ENCODE peak calls at places on chromosomes 3 and 15, in eight cellular contexts. One of them, this sample, is unnamed.

GRCh38 chr3:147630921-147631320 is 221.8 kb downstream of the ZIC1 start:
- DNase-seq in dorsolateral prefrontal cortex: no peak
- DNase-seq in neural crest cell: no peak
- DNase-seq in GM03348: peak; percentile 25
- DNase-seq in NCI-H226: peak; percentile 53
- DNase-seq in activated CD8-positive, alpha-beta memory T cell treated with anti-CD3 and anti-CD28 coated beads for 24 hours: no peak
- DNase-seq in HFF-Myc: no peak
- DNase-seq in fibroblast of mammary gland: no peak
- DNase-seq in this sample: no peak

GRCh38 chr3:9021610-9022009 is 58.3 kb upstream of the RAD18 start:
- DNase-seq in fibroblast of mammary gland: no peak
- DNase-seq in activated CD8-positive, alpha-beta memory T cell treated with anti-CD3 and anti-CD28 coated beads for 24 hours: no peak
- DNase-seq in HFF-Myc: no peak
- DNase-seq in neural crest cell: no peak
- DNase-seq in NCI-H226: no peak
- DNase-seq in dorsolateral prefrontal cortex: no peak
- DNase-seq in GM03348: no peak
- DNase-seq in this sample: no peak

GRCh38 chr3:46110701-46111493 is 83.6 kb upstream of the XCR1 start:
- DNase-seq in activated CD8-positive, alpha-beta memory T cell treated with anti-CD3 and anti-CD28 coated beads for 24 hours: no peak
- DNase-seq in HFF-Myc: peak; percentile 72
- DNase-seq in neural crest cell: no peak
- DNase-seq in fibroblast of mammary gland: peak; percentile 93
- DNase-seq in NCI-H226: peak; percentile 88
- DNase-seq in dorsolateral prefrontal cortex: no peak
- DNase-seq in GM03348: no peak
- DNase-seq in this sample: no peak

GRCh38 chr3:174016186-174016585 is 618.6 kb downstream of the NLGN1 start:
- DNase-seq in activated CD8-positive, alpha-beta memory T cell treated with anti-CD3 and anti-CD28 coated beads for 24 hours: no peak
- DNase-seq in fibroblast of mammary gland: peak; percentile 95
- DNase-seq in neural crest cell: no peak
- DNase-seq in NCI-H226: peak; percentile 70
- DNase-seq in dorsolateral prefrontal cortex: no peak
- DNase-seq in HFF-Myc: no peak
- DNase-seq in GM03348: peak; percentile 29
- DNase-seq in this sample: no peak

GRCh38 chr15:72785452-72786243 is 2.1 kb upstream of the ADPGK start:
- DNase-seq in HFF-Myc: no peak
- DNase-seq in dorsolateral prefrontal cortex: peak; percentile 64
- DNase-seq in NCI-H226: no peak
- DNase-seq in GM03348: peak; percentile 24
- DNase-seq in activated CD8-positive, alpha-beta memory T cell treated with anti-CD3 and anti-CD28 coated beads for 24 hours: peak; percentile 69
- DNase-seq in neural crest cell: no peak
- DNase-seq in fibroblast of mammary gland: peak; percentile 45
- DNase-seq in this sample: no peak

GRCh38 chr3:194685723-194686413 is at the start of gene FAM43A:
- DNase-seq in GM03348: peak; percentile 96
- DNase-seq in NCI-H226: peak; percentile 89
- DNase-seq in neural crest cell: peak; percentile 74
- DNase-seq in activated CD8-positive, alpha-beta memory T cell treated with anti-CD3 and anti-CD28 coated beads for 24 hours: peak; percentile 91
- DNase-seq in fibroblast of mammary gland: peak; percentile 91
- DNase-seq in dorsolateral prefrontal cortex: peak; percentile 93
- DNase-seq in HFF-Myc: peak; percentile 74
- DNase-seq in this sample: peak; percentile 53

GRCh38 chr15:91882858-91883586 is 29.5 kb downstream of the SLCO3A1 start:
- DNase-seq in HFF-Myc: no peak
- DNase-seq in dorsolateral prefrontal cortex: no peak
- DNase-seq in GM03348: no peak
- DNase-seq in activated CD8-positive, alpha-beta memory T cell treated with anti-CD3 and anti-CD28 coated beads for 24 hours: no peak
- DNase-seq in neural crest cell: no peak
- DNase-seq in NCI-H226: no peak
- DNase-seq in fibroblast of mammary gland: no peak
- DNase-seq in this sample: no peak

GRCh38 chr3:158936530-158937113 is 134.8 kb downstream of the MFSD1 start:
- DNase-seq in fibroblast of mammary gland: no peak
- DNase-seq in HFF-Myc: no peak
- DNase-seq in neural crest cell: no peak
- DNase-seq in GM03348: no peak
- DNase-seq in NCI-H226: no peak
- DNase-seq in activated CD8-positive, alpha-beta memory T cell treated with anti-CD3 and anti-CD28 coated beads for 24 hours: no peak
- DNase-seq in dorsolateral prefrontal cortex: no peak
- DNase-seq in this sample: no peak

GRCh38 chr3:94862703-94863102 is 799.8 kb downstream of the NSUN3 start:
- DNase-seq in fibroblast of mammary gland: peak; percentile 5
- DNase-seq in HFF-Myc: no peak
- DNase-seq in neural crest cell: peak; percentile 9
- DNase-seq in GM03348: peak; percentile 7
- DNase-seq in NCI-H226: peak; percentile 39
- DNase-seq in dorsolateral prefrontal cortex: no peak
- DNase-seq in activated CD8-positive, alpha-beta memory T cell treated with anti-CD3 and anti-CD28 coated beads for 24 hours: no peak
- DNase-seq in this sample: no peak

GRCh38 chr3:128229077-128229837 is 76.0 kb downstream of the EEFSEC start:
- DNase-seq in GM03348: no peak
- DNase-seq in HFF-Myc: no peak
- DNase-seq in NCI-H226: no peak
- DNase-seq in dorsolateral prefrontal cortex: no peak
- DNase-seq in neural crest cell: no peak
- DNase-seq in fibroblast of mammary gland: no peak
- DNase-seq in activated CD8-positive, alpha-beta memory T cell treated with anti-CD3 and anti-CD28 coated beads for 24 hours: no peak
- DNase-seq in this sample: no peak

This sample was measured in C1 segment of cervical spinal cord.